ENCODE peak calls at places on chromosomes 7 and 10, in five cellular contexts. D is A549, H is prostate gland, P is heart left ventricle, Y is transverse colon. Z is an unnamed sample.

GRCh38 chr10:4086041-4086886 is 301.3 kb upstream of the KLF6 start:
- DNase-seq in P (no peak), D (no peak), Y (no peak), H (no peak), Z (no peak)

GRCh38 chr7:36283711-36284130 is 105.9 kb upstream of the ANLN start:
- DNase-seq in Y (peak), D (no peak), P (peak), H (no peak), Z (peak)

GRCh38 chr7:84697506-84697905 is 489.4 kb downstream of the SEMA3D start:
- DNase-seq in Y (no peak), H (no peak), P (no peak), D (no peak), Z (no peak)

GRCh38 chr10:48454302-48455054 is 148.0 kb downstream of the MAPK8 start:
- DNase-seq in Y (no peak), P (no peak), H (no peak), D (no peak), Z (no peak)

GRCh38 chr7:28984631-28985030 is 26.5 kb upstream of the TRIL start:
- DNase-seq in P (peak), H (no peak), Y (peak), D (peak), Z (no peak)

GRCh38 chr7:131021460-131021859 is 287.5 kb upstream of the KLF14 start:
- DNase-seq in Y (no peak), P (no peak), H (no peak), D (no peak), Z (no peak)

GRCh38 chr7:92835851-92836488 is 403 bp downstream of the CDK6 start:
- DNase-seq in P (no peak), H (peak), Y (peak), D (peak), Z (peak)

GRCh38 chr10:67912330-67912946 is 28.0 kb downstream of the SIRT1 start:
- DNase-seq in D (no peak), H (no peak), Y (no peak), P (no peak), Z (no peak)

GRCh38 chr10:34960983-34961382 is 129.2 kb downstream of the CUL2 start:
- DNase-seq in Y (no peak), P (peak), D (no peak), H (no peak), Z (no peak)

GRCh38 chr10:14102056-14102455 is 228.7 kb downstream of the FRMD4A start:
- DNase-seq in Y (no peak), P (no peak), H (no peak), D (no peak), Z (no peak)

GRCh38 chr7:23205861-23206510 is 24.1 kb downstream of the NUP42 start:
- DNase-seq in Y (no peak), P (peak), D (no peak), H (no peak), Z (no peak)

GRCh38 chr7:102005933-102006332 is 188.5 kb downstream of the CUX1 start:
- DNase-seq in D (no peak), Y (no peak), P (no peak), H (no peak), Z (no peak)

GRCh38 chr10:124565565-124566221 is 104.1 kb downstream of the LHPP start:
- DNase-seq in Y (no peak), D (peak), P (peak), H (no peak), Z (no peak)

GRCh38 chr10:23412223-23412622 is 26.7 kb upstream of the OTUD1 start:
- DNase-seq in H (no peak), P (no peak), Y (no peak), D (no peak), Z (no peak)

GRCh38 chr7:11078242-11078834 is 104.7 kb downstream of the PHF14 start:
- DNase-seq in D (no peak), Y (no peak), P (no peak), H (no peak), Z (no peak)

GRCh38 chr10:3931901-3932300 is 146.9 kb upstream of the KLF6 start:
- DNase-seq in H (no peak), D (no peak), Y (no peak), P (no peak), Z (no peak)

GRCh38 chr10:79189853-79190435 is 121.2 kb downstream of the ZMIZ1 start:
- DNase-seq in P (no peak), H (no peak), Y (no peak), D (no peak), Z (no peak)

GRCh38 chr10:1120761-1121160 is 64.6 kb downstream of the WDR37 start:
- DNase-seq in D (no peak), Y (no peak), H (no peak), P (no peak), Z (peak)

GRCh38 chr10:104406715-104407517 is 53.3 kb downstream of the CFAP58 start:
- DNase-seq in H (peak), P (no peak), D (peak), Y (no peak), Z (no peak)

DNA sequence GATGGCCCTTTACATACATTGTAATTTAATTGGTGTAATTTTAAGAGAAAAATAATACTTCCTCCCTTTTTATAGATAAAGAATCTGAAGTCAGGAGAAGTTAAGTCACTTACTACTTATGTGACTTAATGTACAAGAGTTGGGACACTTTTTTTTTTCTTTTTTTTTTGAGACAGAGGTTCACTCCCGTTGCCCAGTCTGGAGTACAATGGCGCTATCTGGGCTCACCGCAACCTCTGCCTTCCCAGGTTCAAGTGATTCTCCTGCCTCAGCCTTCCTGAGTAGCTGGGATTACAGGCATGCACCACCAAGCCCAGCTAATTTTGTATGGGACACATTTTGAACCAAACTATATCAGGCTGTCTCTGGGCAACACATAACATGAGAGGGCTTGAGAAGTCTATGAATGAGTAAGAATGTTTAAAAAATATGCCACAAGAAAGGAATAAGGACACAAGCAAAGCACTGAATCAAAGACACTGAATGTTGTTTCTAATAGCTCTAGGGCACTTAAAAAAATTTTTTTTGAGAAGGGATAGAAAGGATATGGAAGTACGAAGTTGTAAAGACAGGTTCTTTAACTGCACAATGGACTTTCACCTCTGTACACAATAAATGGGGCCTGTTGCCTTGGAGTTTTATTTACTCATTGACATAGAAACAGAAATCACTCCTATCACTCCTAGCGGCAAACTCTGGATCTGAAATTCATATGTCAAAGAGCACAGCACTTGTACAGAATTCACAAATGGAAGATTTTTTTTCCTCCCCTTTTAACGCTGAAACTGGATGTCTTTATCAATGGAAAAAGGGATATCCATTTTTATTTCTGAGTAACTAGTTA is 18.5 kb downstream of the NT5C3A start:
- DNase-seq in H (peak), Y (no peak), P (no peak), D (peak), Z (no peak)
- TF ChIP-seq POLR2A in H (no peak), Y (no peak), P (no peak), D (no peak), Z (no peak)

DNA sequence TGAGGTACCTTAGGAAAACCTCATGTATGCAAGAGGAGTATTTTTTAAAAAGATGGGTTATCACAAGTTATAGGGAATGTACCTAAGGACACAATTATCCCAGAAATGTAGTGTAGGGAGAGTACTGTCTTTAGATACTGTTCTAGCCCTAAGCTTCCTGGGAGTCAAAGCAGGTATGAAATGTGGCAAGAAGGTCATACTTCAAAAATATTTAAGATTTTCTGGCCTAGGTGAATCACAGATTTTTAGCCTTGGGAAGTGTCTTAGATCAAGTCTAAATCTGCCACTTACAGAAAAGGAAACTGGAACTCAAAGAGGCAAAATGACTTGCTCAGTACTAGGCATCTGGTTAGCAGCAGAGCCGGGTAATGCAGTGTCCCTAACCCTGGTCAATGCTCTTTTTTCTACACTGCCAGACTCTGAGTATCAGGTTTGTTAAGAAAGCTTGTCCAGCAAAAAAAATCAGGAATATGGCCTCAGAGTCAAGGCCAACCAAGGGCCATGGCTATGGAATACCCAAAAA is 13.9 kb downstream of the PIK3AP1 start:
- DNase-seq in P (no peak), D (no peak), Y (no peak), H (no peak), Z (no peak)
- TF ChIP-seq POLR2A in P (no peak), D (no peak), Y (no peak), H (no peak), Z (no peak)

DNA sequence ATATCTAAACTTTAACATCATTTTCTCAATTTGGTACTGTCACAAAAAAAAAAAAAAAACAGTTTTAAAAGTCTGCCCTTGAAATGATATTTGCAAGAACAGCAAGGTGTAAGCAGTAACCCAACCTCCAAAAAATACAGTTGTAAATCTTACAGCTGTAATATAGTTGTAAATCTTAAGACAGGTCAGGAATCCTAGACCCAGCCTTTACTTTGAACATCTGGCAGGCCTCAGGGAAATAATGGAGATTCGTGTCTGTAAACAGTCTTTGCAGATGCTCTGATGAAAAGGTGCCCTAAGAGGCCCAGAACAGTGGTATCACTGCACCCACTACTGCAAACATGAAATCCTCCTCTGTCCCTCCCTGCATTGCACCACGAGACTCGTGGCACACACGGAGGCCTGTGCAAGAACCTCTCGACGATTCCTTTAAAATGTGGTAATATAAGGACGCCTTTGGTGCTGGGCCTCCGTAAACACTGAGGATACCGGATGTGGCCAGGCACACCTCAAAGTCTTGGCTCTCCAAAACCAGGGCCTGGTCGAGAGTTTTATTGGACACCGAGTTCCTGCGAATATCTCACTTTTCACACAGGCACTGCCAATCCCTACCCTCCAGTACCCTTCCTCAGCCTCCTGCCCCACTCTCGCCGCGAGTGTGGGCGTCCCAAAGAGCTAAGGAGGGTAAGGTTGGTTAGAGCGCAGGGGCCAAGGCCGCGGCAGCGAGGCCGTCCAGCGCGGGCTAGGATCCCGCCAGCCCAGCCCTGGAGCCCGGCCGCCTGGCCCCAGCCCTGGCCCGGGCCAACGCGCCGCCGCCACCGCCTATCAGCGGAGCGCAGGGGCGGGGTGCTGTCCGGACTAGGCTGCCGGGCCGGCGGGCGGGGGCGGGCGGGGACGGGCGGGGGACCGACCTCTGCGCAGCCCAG is 475 bp upstream of the REEP3 start:
- DNase-seq in Y (peak), P (peak), D (peak), H (peak), Z (peak)
- TF ChIP-seq POLR2A in Y (peak), P (no peak), D (peak), H (peak), Z (no peak)

DNA sequence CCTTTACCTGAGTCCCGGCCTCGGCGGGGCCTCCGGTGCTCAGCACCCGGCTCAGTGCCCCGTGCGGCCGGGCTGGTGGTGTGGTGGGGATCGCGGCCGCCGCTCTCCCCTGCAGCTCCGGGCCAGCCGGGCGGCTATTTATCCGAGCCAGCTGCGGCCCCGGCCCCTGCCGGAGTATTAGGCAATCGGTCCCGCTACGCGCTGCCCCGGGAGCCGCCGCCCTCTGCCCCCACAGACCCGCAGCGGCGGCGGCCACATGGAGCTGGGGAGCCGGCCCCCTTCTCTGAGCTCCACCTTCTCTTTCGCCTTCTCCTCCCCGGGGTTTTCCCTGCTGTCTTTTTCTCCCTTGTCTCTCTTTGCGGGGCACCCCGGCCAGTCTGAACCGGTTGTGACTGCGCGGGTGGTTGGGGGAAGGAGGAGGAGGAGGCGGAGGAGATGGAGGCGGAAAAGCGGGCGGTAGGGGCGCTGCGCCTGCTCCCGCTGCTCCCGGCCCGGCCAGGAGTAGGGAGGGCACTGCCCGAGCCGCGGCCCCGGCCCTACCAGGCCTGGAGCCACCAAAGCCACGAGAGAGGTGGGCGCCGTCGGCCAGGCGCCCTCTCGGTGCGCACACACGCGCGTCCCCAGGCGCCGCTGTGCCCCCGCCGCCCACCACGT is at the start of gene SLC16A9:
- DNase-seq in P (peak), H (peak), Y (peak), D (peak), Z (peak)
- TF ChIP-seq POLR2A in P (no peak), H (no peak), Y (peak), D (no peak), Z (no peak)

DNA sequence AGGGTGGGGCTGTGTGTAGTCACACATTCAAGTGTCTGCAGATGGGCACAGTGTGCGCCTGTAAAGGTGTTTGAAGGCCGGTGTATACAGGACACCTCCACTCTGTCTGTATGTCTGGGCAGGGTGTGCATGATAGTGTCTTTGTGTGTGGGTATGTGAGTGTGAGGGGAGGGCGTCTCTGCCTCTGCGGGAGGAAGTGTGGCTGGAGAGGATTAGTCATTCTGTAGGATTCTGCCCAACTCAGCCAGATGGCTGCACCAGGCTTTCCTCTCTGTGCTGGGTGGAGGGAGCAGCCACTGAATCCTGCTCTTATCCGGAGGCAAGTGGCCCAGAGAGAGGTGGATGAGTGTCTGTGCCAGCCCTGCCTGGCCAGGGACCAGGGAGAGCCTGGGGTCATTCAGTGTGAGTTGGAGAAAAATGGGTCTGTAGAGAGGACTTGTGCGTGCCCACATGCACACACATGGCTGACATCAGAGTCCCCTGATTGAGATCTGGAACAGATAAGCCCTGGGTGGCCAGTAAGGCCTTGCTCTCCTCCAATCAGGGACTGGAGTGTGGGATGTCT is 1.7 kb downstream of the SFXN3 start:
- DNase-seq in H (no peak), D (peak), P (peak), Y (no peak), Z (peak)
- TF ChIP-seq POLR2A in H (no peak), D (no peak), P (no peak), Y (no peak), Z (no peak)

GRCh38 chr10:62635127-62635526 is 169.4 kb upstream of the ADO start:
- DNase-seq in D (no peak), P (no peak), H (no peak), Y (no peak), Z (no peak)

GRCh38 chr10:62638062-62638477 is 166.4 kb upstream of the ADO start:
- DNase-seq in D (no peak), P (no peak), H (no peak), Y (no peak), Z (no peak)

GRCh38 chr10:62636825-62637248 is 167.7 kb upstream of the ADO start:
- DNase-seq in H (no peak), D (no peak), Y (no peak), P (no peak), Z (no peak)

GRCh38 chr10:62639139-62639538 is 165.4 kb upstream of the ADO start:
- DNase-seq in P (no peak), Y (no peak), H (no peak), D (no peak), Z (no peak)

DNA sequence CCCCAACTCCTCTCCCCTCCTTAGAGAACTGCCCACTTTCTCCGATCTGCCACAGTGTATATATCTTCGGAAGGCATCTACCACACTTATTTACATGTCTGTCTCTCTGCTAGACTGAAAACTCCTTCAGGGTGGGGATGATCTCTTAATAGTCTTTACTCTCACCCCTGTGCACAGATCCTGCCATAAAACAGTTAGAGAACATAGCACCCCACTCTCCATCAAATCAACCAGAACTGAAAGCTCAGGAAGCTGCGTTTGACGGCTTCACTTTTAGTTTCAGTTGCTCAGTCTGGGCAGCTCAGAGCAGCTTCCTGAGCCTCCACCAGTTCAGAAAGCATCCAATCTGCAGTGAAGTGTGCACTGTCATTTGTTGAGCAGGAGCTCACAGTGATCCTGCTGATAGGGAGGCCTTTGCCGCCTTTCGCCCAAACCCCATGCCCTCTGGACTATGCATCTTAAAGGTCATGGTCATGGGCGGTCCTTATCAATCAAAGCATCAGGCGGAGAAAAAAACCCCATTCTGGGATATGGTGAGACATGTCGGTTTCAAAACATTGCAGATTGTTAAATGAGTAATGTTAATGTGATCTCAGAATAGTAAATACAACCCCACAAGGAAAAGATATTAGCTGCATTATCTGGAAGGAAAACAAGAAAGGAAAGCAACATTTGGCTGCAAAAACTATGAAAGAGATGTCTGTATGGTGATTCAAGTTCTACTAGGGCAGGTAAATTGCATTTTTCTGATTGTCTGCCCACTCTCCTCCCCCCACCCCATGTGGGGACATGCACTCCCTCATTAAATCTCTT is 167.1 kb upstream of the ADO start:
- DNase-seq in Y (peak), D (no peak), P (peak), H (no peak), Z (no peak)
- TF ChIP-seq POLR2A in Y (no peak), D (no peak), P (no peak), H (no peak), Z (no peak)

GRCh38 chr7:43637114-43637806 is 54.4 kb downstream of the STK17A start:
- DNase-seq in P (no peak), D (no peak), Y (no peak), H (no peak), Z (no peak)
- TF ChIP-seq POLR2A in P (no peak), D (no peak), Y (no peak), H (no peak), Z (no peak)

Z was measured in right lobe of liver.